ENCODE peak calls at places on chromosomes 6 and 20, in six cellular contexts. One of them, this sample, is unnamed.

GRCh38 chr20:35742741-35743523 is 872 bp upstream of the RBM39 start:
- DNase-seq in HepG2: peak
- DNase-seq in NCI-H1105 treated with DMSO at 0.1 percent for 48 hours: peak
- DNase-seq in T1000: no peak
- DNase-seq in KG1: peak
- DNase-seq in cardiac muscle cell: peak
- DNase-seq in this sample: no peak

GRCh38 chr6:142378138-142378875 is 76.5 kb downstream of the ADGRG6 start:
- DNase-seq in cardiac muscle cell: peak
- DNase-seq in T1000: no peak
- DNase-seq in KG1: peak
- DNase-seq in HepG2: peak
- DNase-seq in NCI-H1105 treated with DMSO at 0.1 percent for 48 hours: peak
- DNase-seq in this sample: peak

GRCh38 chr20:8766868-8767390 is 302.0 kb upstream of the PLCB4 start:
- DNase-seq in HepG2: no peak
- DNase-seq in T1000: peak
- DNase-seq in NCI-H1105 treated with DMSO at 0.1 percent for 48 hours: no peak
- DNase-seq in cardiac muscle cell: no peak
- DNase-seq in KG1: no peak
- DNase-seq in this sample: no peak

GRCh38 chr6:30450908-30451818 is 38.1 kb upstream of the HLA-E start:
- DNase-seq in HepG2: peak
- DNase-seq in T1000: no peak
- DNase-seq in KG1: peak
- DNase-seq in cardiac muscle cell: no peak
- DNase-seq in NCI-H1105 treated with DMSO at 0.1 percent for 48 hours: no peak
- DNase-seq in this sample: no peak

GRCh38 chr6:126826315-126826714 is 292.2 kb upstream of the RSPO3 start:
- DNase-seq in T1000: no peak
- DNase-seq in NCI-H1105 treated with DMSO at 0.1 percent for 48 hours: no peak
- DNase-seq in KG1: no peak
- DNase-seq in HepG2: no peak
- DNase-seq in cardiac muscle cell: no peak
- DNase-seq in this sample: no peak

GRCh38 chr6:158703121-158703839 is 53.4 kb downstream of the SYTL3 start:
- DNase-seq in T1000: no peak
- DNase-seq in cardiac muscle cell: no peak
- DNase-seq in HepG2: no peak
- DNase-seq in NCI-H1105 treated with DMSO at 0.1 percent for 48 hours: peak
- DNase-seq in KG1: no peak
- DNase-seq in this sample: no peak

GRCh38 chr6:5126214-5126613 is 41.1 kb downstream of the PPP1R3G start:
- DNase-seq in KG1: no peak
- DNase-seq in T1000: no peak
- DNase-seq in HepG2: peak
- DNase-seq in cardiac muscle cell: peak
- DNase-seq in NCI-H1105 treated with DMSO at 0.1 percent for 48 hours: no peak
- DNase-seq in this sample: no peak

GRCh38 chr6:17299222-17299621 is 18.1 kb downstream of the RBM24 start:
- DNase-seq in HepG2: no peak
- DNase-seq in NCI-H1105 treated with DMSO at 0.1 percent for 48 hours: no peak
- DNase-seq in KG1: no peak
- DNase-seq in T1000: no peak
- DNase-seq in cardiac muscle cell: no peak
- DNase-seq in this sample: no peak

GRCh38 chr6:28474441-28475219 is 31.3 kb upstream of the ZSCAN23 start:
- DNase-seq in T1000: no peak
- DNase-seq in KG1: peak
- DNase-seq in cardiac muscle cell: peak
- DNase-seq in NCI-H1105 treated with DMSO at 0.1 percent for 48 hours: peak
- DNase-seq in HepG2: peak
- DNase-seq in this sample: peak

GRCh38 chr6:25489399-25489798 is 162.6 kb upstream of the SCGN start:
- DNase-seq in T1000: no peak
- DNase-seq in HepG2: no peak
- DNase-seq in cardiac muscle cell: no peak
- DNase-seq in KG1: no peak
- DNase-seq in NCI-H1105 treated with DMSO at 0.1 percent for 48 hours: no peak
- DNase-seq in this sample: no peak

GRCh38 chr6:116424001-116424400 is 37.2 kb upstream of the CALHM6 start:
- DNase-seq in NCI-H1105 treated with DMSO at 0.1 percent for 48 hours: no peak
- DNase-seq in cardiac muscle cell: no peak
- DNase-seq in KG1: no peak
- DNase-seq in HepG2: no peak
- DNase-seq in T1000: no peak
- DNase-seq in this sample: no peak

GRCh38 chr6:34531580-34532201 is 24.4 kb downstream of the SPDEF start:
- DNase-seq in HepG2: no peak
- DNase-seq in NCI-H1105 treated with DMSO at 0.1 percent for 48 hours: no peak
- DNase-seq in T1000: no peak
- DNase-seq in KG1: no peak
- DNase-seq in cardiac muscle cell: peak
- DNase-seq in this sample: no peak

GRCh38 chr20:51972031-51972430 is 169.7 kb upstream of the SALL4 start:
- DNase-seq in NCI-H1105 treated with DMSO at 0.1 percent for 48 hours: no peak
- DNase-seq in cardiac muscle cell: no peak
- DNase-seq in T1000: no peak
- DNase-seq in KG1: no peak
- DNase-seq in HepG2: no peak
- DNase-seq in this sample: no peak

GRCh38 chr20:564195-564594 is 20.6 kb upstream of the CSNK2A1 start:
- DNase-seq in NCI-H1105 treated with DMSO at 0.1 percent for 48 hours: no peak
- DNase-seq in HepG2: no peak
- DNase-seq in cardiac muscle cell: no peak
- DNase-seq in KG1: no peak
- DNase-seq in T1000: no peak
- DNase-seq in this sample: no peak

GRCh38 chr6:166582258-166582657 is 4.2 kb downstream of the RAMACL start:
- DNase-seq in T1000: no peak
- DNase-seq in HepG2: no peak
- DNase-seq in cardiac muscle cell: no peak
- DNase-seq in NCI-H1105 treated with DMSO at 0.1 percent for 48 hours: no peak
- DNase-seq in KG1: no peak
- DNase-seq in this sample: no peak

GRCh38 chr6:37058084-37058586 is 52.7 kb downstream of the FGD2 start:
- DNase-seq in NCI-H1105 treated with DMSO at 0.1 percent for 48 hours: no peak
- DNase-seq in HepG2: no peak
- DNase-seq in cardiac muscle cell: no peak
- DNase-seq in KG1: no peak
- DNase-seq in T1000: no peak
- DNase-seq in this sample: no peak

GRCh38 chr6:160178271-160178670 is 56.7 kb downstream of the SLC22A1 start:
- DNase-seq in T1000: no peak
- DNase-seq in NCI-H1105 treated with DMSO at 0.1 percent for 48 hours: no peak
- DNase-seq in KG1: no peak
- DNase-seq in HepG2: no peak
- DNase-seq in cardiac muscle cell: no peak
- DNase-seq in this sample: no peak